ENCODE peak calls at places on chromosomes 16 and 17, in four cellular contexts. Q is caudate nucleus, C is A549, N is fibroblast of lung. V is an unnamed sample.

GRCh38 chr16:47851026-47851610 is 304.7 kb downstream of the ABCC12 start:
- DNase-seq in N (peak; percentile 10), Q (no peak), C (no peak), V (no peak)

GRCh38 chr16:67552476-67552875 is 9.8 kb upstream of the CTCF start:
- DNase-seq in Q (no peak), N (no peak), C (no peak), V (no peak)

GRCh38 chr16:54359086-54359485 is 72.5 kb upstream of the IRX3 start:
- DNase-seq in C (no peak), N (no peak), Q (no peak), V (no peak)

GRCh38 chr17:43341705-43342600 is 56.8 kb upstream of the ARL4D start:
- DNase-seq in C (no peak), Q (no peak), N (peak; percentile 77), V (no peak)

GRCh38 chr17:39765159-39765558 is 27.4 kb downstream of the GRB7 start:
- DNase-seq in N (no peak), C (no peak), Q (no peak), V (no peak)

GRCh38 chr17:27339836-27340550 is 46.1 kb downstream of the WSB1 start:
- DNase-seq in N (no peak), Q (no peak), C (peak; percentile 88), V (no peak)

GRCh38 chr16:86041205-86041604 is 142.2 kb downstream of the IRF8 start:
- DNase-seq in N (no peak), C (no peak), Q (no peak), V (no peak)

GRCh38 chr17:55089955-55090573 is 121.5 kb downstream of the STXBP4 start:
- DNase-seq in C (peak; percentile 64), Q (no peak), N (peak; percentile 48), V (no peak)

GRCh38 chr16:2475413-2476344 is 752 bp downstream of the TBC1D24 start:
- DNase-seq in C (no peak), Q (no peak), N (no peak), V (no peak)

GRCh38 chr16:80100846-80101451 is 439.8 kb upstream of the DYNLRB2 start:
- DNase-seq in Q (no peak), C (no peak), N (peak; percentile 65), V (no peak)

GRCh38 chr17:1029196-1029911 is 32.4 kb downstream of the TIMM22 start:
- DNase-seq in Q (no peak), C (no peak), N (peak; percentile 59), V (no peak)

GRCh38 chr17:52138350-52138749 is 20.2 kb downstream of the CA10 start:
- DNase-seq in N (no peak), Q (no peak), C (no peak), V (no peak)

GRCh38 chr17:63975541-63976092 is 2.9 kb upstream of the SCN4A start:
- DNase-seq in N (no peak), Q (no peak), C (no peak), V (no peak)

GRCh38 chr16:8346291-8346690 is 244.0 kb downstream of the TMEM114 start:
- DNase-seq in Q (no peak), N (no peak), C (no peak), V (no peak)

GRCh38 chr17:7294614-7295153 is at the start of gene YBX2:
- DNase-seq in Q (no peak), C (peak; percentile 89), N (no peak), V (no peak)

GRCh38 chr16:50999181-50999580 is 151.9 kb downstream of the SALL1 start:
- DNase-seq in Q (no peak), C (no peak), N (no peak), V (no peak)

GRCh38 chr17:58538801-58539410 is 24.5 kb upstream of the MTMR4 start:
- DNase-seq in C (no peak), N (no peak), Q (no peak), V (no peak)

GRCh38 chr16:2331199-2331931 is 9.2 kb downstream of the ABCA3 start:
- DNase-seq in C (no peak), Q (no peak), N (no peak), V (no peak)

GRCh38 chr16:86639354-86639753 is 61.0 kb downstream of the FOXL1 start:
- DNase-seq in Q (no peak), N (no peak), C (no peak), V (no peak)

GRCh38 chr17:29292071-29292991 is 1.6 kb downstream of the NUFIP2 start:
- DNase-seq in N (peak; percentile 38), Q (no peak), C (peak; percentile 54), V (no peak)

GRCh38 chr16:27303256-27304100 is 10.3 kb upstream of the IL4R start:
- DNase-seq in C (no peak), Q (no peak), N (no peak), V (no peak)

GRCh38 chr17:50155115-50155819 is 4.8 kb upstream of the PPP1R9B start:
- DNase-seq in C (no peak), N (no peak), Q (no peak), V (no peak)

GRCh38 chr17:50154604-50155003 is 4.1 kb upstream of the PPP1R9B start:
- DNase-seq in C (no peak), N (no peak), Q (no peak), V (no peak)

GRCh38 chr17:50151937-50152547 is 1.6 kb upstream of the PPP1R9B start:
- DNase-seq in N (peak; percentile 88), Q (peak; percentile 42), C (peak; percentile 96), V (peak; percentile 53)

GRCh38 chr17:50152736-50153135 is 2.3 kb upstream of the PPP1R9B start:
- DNase-seq in N (no peak), C (no peak), Q (no peak), V (no peak)

GRCh38 chr17:50153650-50154575 is 3.4 kb upstream of the PPP1R9B start:
- DNase-seq in Q (no peak), N (no peak), C (no peak), V (no peak)
- H3K27ac ChIP-seq in Q (no peak overlapping the region), N (no peak overlapping the region), C (no peak overlapping the region), V (no peak overlapping the region)

DNA sequence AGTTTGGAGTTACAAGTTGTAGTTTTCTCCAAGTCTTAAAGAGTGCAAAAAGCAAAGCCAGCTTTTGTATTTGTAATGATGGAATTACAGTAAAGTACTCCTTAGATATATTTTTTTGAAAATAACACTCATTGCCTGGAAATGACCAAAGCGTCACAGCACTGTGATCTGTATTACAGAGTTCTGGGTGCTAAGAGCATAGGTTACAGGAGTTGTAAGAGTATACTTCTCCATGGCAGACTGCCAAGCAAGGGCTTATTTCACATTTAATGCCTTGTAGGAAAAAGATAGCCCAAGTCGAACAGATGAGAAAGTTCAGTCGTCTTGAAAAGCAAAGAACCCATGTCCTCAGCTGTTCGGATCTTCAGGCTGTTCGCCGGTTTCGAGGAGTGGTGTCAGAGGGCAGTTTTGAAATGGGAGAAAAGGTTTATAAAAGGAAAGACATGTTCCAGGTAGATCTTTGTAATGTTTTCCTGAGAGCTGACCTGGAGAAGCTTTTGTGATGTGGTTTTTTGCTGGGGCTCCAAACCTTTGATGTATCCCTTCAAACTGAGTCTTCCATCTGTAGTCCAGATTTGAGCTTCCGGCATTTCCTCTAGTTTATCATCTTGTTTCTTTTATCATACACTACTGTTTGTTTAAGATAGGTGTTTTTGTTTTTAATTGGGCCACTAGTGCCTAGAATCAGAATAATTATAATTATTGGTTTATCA is 41.3 kb downstream of the ERCC4 start:
- DNase-seq in N (peak; percentile 43), Q (no peak), C (peak; percentile 31), V (no peak)
- H3K27ac ChIP-seq in N (no peak overlapping the region), Q (no peak overlapping the region), C (peak overlapping the region; percentile 88), V (no peak overlapping the region)

GRCh38 chr16:65119905-65120341 is 1.9 kb downstream of the CDH11 start:
- DNase-seq in N (peak; percentile 87), C (no peak), Q (no peak), V (no peak)

GRCh38 chr16:65117701-65118448 is 4.0 kb downstream of the CDH11 start:
- DNase-seq in C (peak; percentile 70), N (peak; percentile 85), Q (no peak), V (peak; percentile 24)

GRCh38 chr16:65120811-65121721 is 797 bp downstream of the CDH11 start:
- DNase-seq in C (peak; percentile 12), N (peak; percentile 55), Q (no peak), V (no peak)

GRCh38 chr16:65116818-65117430 is 4.9 kb downstream of the CDH11 start:
- DNase-seq in C (no peak), N (peak; percentile 77), Q (no peak), V (no peak)

DNA sequence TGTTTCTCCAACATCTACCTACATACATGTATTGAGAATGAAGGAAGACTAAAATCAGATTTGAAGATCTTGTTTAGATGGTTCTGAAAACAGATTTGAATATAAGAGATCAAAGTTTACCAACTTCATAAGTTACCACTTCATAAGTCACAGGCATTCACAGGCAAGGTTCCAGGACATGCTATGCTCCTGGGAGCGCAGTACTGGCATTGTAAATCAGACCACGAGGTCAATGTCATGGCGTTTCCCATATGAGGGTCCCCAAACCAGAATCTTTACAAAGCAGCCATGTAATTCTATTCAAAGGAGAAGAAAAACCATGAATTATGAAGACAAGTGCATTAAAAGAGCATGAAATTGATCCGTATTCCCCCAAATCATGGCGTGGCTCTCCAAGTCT is 3.0 kb downstream of the CDH11 start:
- DNase-seq in Q (no peak), N (peak; percentile 37), C (no peak), V (no peak)
- H3K27ac ChIP-seq in Q (no peak overlapping the region), N (no peak overlapping the region), C (no peak overlapping the region), V (no peak overlapping the region)

GRCh38 chr17:59848778-59849177 is 44.0 kb downstream of the TUBD1 start:
- DNase-seq in N (peak; percentile 61), C (no peak), Q (no peak), V (no peak)

GRCh38 chr17:59846391-59847165 is 46.2 kb downstream of the TUBD1 start:
- DNase-seq in Q (no peak), C (peak; percentile 99), N (peak; percentile 92), V (peak; percentile 91)

GRCh38 chr17:59853168-59853918 is 39.4 kb downstream of the TUBD1 start:
- DNase-seq in C (peak; percentile 100), N (peak; percentile 96), Q (no peak), V (peak; percentile 99)

GRCh38 chr17:59848385-59848668 is 44.4 kb downstream of the TUBD1 start:
- DNase-seq in C (no peak), N (no peak), Q (no peak), V (no peak)

DNA sequence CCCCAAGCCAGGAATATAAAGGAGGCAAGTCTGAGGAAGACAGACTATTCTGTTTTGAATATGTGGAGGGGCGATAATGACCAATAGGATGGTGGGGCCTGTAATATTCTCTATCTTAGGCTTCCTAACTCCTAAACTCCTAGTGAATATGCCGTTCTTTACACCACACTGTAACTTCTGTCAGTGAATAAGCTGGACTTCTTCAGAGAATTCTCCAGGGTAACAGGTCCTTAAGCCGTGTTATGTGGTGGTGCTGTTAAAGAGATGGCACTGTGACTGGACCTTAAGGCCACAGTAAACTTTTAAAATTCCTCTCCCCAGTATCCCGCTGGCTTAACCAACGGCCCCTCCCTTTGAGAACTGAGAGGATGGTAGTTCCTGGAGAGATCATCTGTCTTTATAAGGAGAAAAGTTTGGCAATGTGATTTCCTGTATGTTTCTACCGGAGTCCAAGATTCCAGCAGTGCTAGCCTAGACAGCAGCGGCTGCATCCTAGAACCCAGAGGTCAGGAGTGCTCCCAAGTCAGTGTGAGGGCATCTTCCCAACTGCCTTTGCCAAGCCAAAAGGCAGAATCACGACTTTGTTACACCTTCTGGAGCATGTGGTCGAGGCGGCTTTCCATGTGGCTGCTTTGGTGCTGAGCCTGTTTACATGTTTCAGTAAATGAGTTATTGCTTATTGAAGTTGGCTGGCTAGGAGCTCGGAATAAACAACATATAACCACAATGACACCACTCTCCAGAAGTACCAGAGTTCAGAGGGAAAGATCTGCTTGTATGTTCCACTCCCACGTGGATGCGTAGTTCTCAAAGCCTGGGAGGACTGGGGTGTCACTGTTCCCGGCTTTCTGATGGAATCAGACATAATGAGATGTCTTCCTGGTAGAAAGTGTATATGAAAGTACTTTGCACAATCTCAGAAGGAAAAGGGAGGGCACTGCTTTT is 41.0 kb downstream of the TUBD1 start:
- DNase-seq in C (peak; percentile 90), N (peak; percentile 88), Q (no peak), V (no peak)
- H3K27ac ChIP-seq in C (peak overlapping the region; percentile 96), N (peak overlapping the region; percentile 83), Q (no peak overlapping the region), V (peak overlapping the region; percentile 94)